ENCODE peak calls at places on chromosomes 7 and 10, in ten cellular contexts. Q, B, M, Y, P, X, F, R, S and Z are unnamed samples.

GRCh38 chr7:149883452-149883861 is 9.7 kb downstream of the ATP6V0E2 start:
- DNase-seq in Q (peak), B (peak), M (peak), Y (peak), P (peak), X (peak), F (peak), R (peak), S (peak), Z (peak)

GRCh38 chr10:124612611-124613498 is 131.3 kb downstream of the FAM53B start:
- DNase-seq in Q (peak), B (no peak), M (no peak), Y (no peak), P (peak), X (peak), F (peak), R (peak), S (no peak), Z (no peak)

GRCh38 chr7:64951250-64951848 is 39.5 kb downstream of the ZNF117 start:
- DNase-seq in Q (peak), B (no peak), M (peak), Y (peak), P (peak), X (no peak), F (peak), R (peak), S (peak), Z (no peak)

GRCh38 chr7:73715648-73716317 is 3.7 kb downstream of the STX1A start:
- DNase-seq in Q (peak), B (no peak), M (no peak), Y (peak), P (peak), X (no peak), F (no peak), R (peak), S (no peak), Z (peak)

GRCh38 chr10:108582387-108582786 is 1340.9 kb downstream of the XPNPEP1 start:
- DNase-seq in Q (peak), B (no peak), M (no peak), Y (no peak), P (no peak), X (no peak), F (no peak), R (peak), S (no peak), Z (no peak)

GRCh38 chr10:13698217-13698616 is 111.5 kb downstream of the PRPF18 start:
- DNase-seq in Q (peak), B (no peak), M (no peak), Y (no peak), P (no peak), X (no peak), F (no peak), R (no peak), S (no peak), Z (no peak)

GRCh38 chr10:129342385-129342784 is 124.7 kb upstream of the MGMT start:
- DNase-seq in Q (no peak), B (no peak), M (no peak), Y (no peak), P (no peak), X (no peak), F (no peak), R (no peak), S (no peak), Z (no peak)

GRCh38 chr10:73899401-73899780 is 11.5 kb upstream of the PLAU start:
- DNase-seq in Q (peak), B (no peak), M (no peak), Y (no peak), P (peak), X (no peak), F (no peak), R (peak), S (no peak), Z (no peak)

GRCh38 chr7:157299613-157300405 is 37.0 kb upstream of the DNAJB6 start:
- DNase-seq in Q (no peak), B (no peak), M (no peak), Y (no peak), P (peak), X (no peak), F (peak), R (no peak), S (no peak), Z (no peak)

GRCh38 chr7:128948312-128948973 is 10.7 kb downstream of the IRF5 start:
- DNase-seq in Q (no peak), B (no peak), M (no peak), Y (no peak), P (peak), X (no peak), F (no peak), R (peak), S (no peak), Z (no peak)

GRCh38 chr10:131723601-131724530 is 176.9 kb upstream of the PPP2R2D start:
- DNase-seq in Q (no peak), B (no peak), M (no peak), Y (no peak), P (no peak), X (no peak), F (peak), R (no peak), S (no peak), Z (no peak)

GRCh38 chr7:70132802-70133201 is 534.5 kb downstream of the AUTS2 start:
- DNase-seq in Q (no peak), B (no peak), M (no peak), Y (peak), P (no peak), X (no peak), F (no peak), R (no peak), S (no peak), Z (no peak)

GRCh38 chr7:99772565-99772964 is 11.4 kb downstream of the CYP3A4 start:
- DNase-seq in Q (no peak), B (no peak), M (no peak), Y (no peak), P (no peak), X (no peak), F (no peak), R (no peak), S (no peak), Z (peak)

GRCh38 chr7:152865011-152865410 is 105.5 kb downstream of the ACTR3B start:
- DNase-seq in Q (no peak), B (no peak), M (no peak), Y (no peak), P (no peak), X (no peak), F (no peak), R (no peak), S (no peak), Z (no peak)

GRCh38 chr7:99619571-99620130 is 2.9 kb downstream of the ZSCAN25 start:
- DNase-seq in Q (no peak), B (no peak), M (no peak), Y (no peak), P (no peak), X (no peak), F (no peak), R (no peak), S (no peak), Z (no peak)

GRCh38 chr10:80447618-80448190 is 6.4 kb upstream of the TSPAN14 start:
- DNase-seq in Q (no peak), B (no peak), M (no peak), Y (no peak), P (no peak), X (no peak), F (no peak), R (no peak), S (no peak), Z (no peak)

GRCh38 chr10:50674469-50675254 is 50.9 kb upstream of the SGMS1 start:
- DNase-seq in Q (no peak), B (no peak), M (no peak), Y (no peak), P (no peak), X (no peak), F (peak), R (no peak), S (no peak), Z (no peak)

GRCh38 chr7:124700655-124701054 is 64.9 kb downstream of the GPR37 start:
- DNase-seq in Q (peak), B (no peak), M (no peak), Y (no peak), P (no peak), X (no peak), F (no peak), R (no peak), S (no peak), Z (no peak)

GRCh38 chr7:39035156-39035555 is 57.4 kb downstream of the POU6F2 start:
- DNase-seq in Q (no peak), B (no peak), M (no peak), Y (no peak), P (no peak), X (no peak), F (no peak), R (no peak), S (no peak), Z (no peak)